ENCODE peak calls at places on chromosome 21, in four cellular contexts. One of them, this sample, is unnamed.

GRCh38 chr21:29072873-29073221 is 601 bp downstream of the CCT8 start:
- DNase-seq in stimulated activated CD8-positive, alpha-beta memory T cell treated with anti-CD3 and anti-CD28 coated beads, Interleukin-15, amount 100 ng/mL, for 24 hours: no peak
- DNase-seq in effector memory CD8-positive, alpha-beta T cell: no peak
- DNase-seq in midbrain: no peak
- DNase-seq in this sample: no peak

GRCh38 chr21:31117046-31117916 is 79.0 kb upstream of the KRTAP19-8 start:
- DNase-seq in stimulated activated CD8-positive, alpha-beta memory T cell treated with anti-CD3 and anti-CD28 coated beads, Interleukin-15, amount 100 ng/mL, for 24 hours: no peak
- DNase-seq in effector memory CD8-positive, alpha-beta T cell: no peak
- DNase-seq in midbrain: no peak
- DNase-seq in this sample: no peak

GRCh38 chr21:44742418-44743153 is 31.2 kb upstream of the TSPEAR start:
- DNase-seq in stimulated activated CD8-positive, alpha-beta memory T cell treated with anti-CD3 and anti-CD28 coated beads, Interleukin-15, amount 100 ng/mL, for 24 hours: no peak
- DNase-seq in effector memory CD8-positive, alpha-beta T cell: peak; percentile 16
- DNase-seq in midbrain: no peak
- DNase-seq in this sample: peak; percentile 12

GRCh38 chr21:36584980-36585940 is 105.3 kb upstream of the CLDN14 start:
- DNase-seq in stimulated activated CD8-positive, alpha-beta memory T cell treated with anti-CD3 and anti-CD28 coated beads, Interleukin-15, amount 100 ng/mL, for 24 hours: no peak
- DNase-seq in effector memory CD8-positive, alpha-beta T cell: no peak
- DNase-seq in midbrain: no peak
- DNase-seq in this sample: no peak

GRCh38 chr21:37430184-37430821 is 63.7 kb downstream of the DYRK1A start:
- DNase-seq in stimulated activated CD8-positive, alpha-beta memory T cell treated with anti-CD3 and anti-CD28 coated beads, Interleukin-15, amount 100 ng/mL, for 24 hours: no peak
- DNase-seq in effector memory CD8-positive, alpha-beta T cell: no peak
- DNase-seq in midbrain: no peak
- DNase-seq in this sample: peak; percentile 26

GRCh38 chr21:27831177-27831576 is 864.3 kb upstream of the ADAMTS5 start:
- DNase-seq in stimulated activated CD8-positive, alpha-beta memory T cell treated with anti-CD3 and anti-CD28 coated beads, Interleukin-15, amount 100 ng/mL, for 24 hours: no peak
- DNase-seq in effector memory CD8-positive, alpha-beta T cell: no peak
- DNase-seq in midbrain: no peak
- DNase-seq in this sample: no peak

GRCh38 chr21:25323356-25323949 is 283.8 kb downstream of the MRPL39 start:
- DNase-seq in stimulated activated CD8-positive, alpha-beta memory T cell treated with anti-CD3 and anti-CD28 coated beads, Interleukin-15, amount 100 ng/mL, for 24 hours: no peak
- DNase-seq in effector memory CD8-positive, alpha-beta T cell: no peak
- DNase-seq in midbrain: no peak
- DNase-seq in this sample: no peak

GRCh38 chr21:45256021-45256911 is 31.4 kb downstream of the POFUT2 start:
- DNase-seq in stimulated activated CD8-positive, alpha-beta memory T cell treated with anti-CD3 and anti-CD28 coated beads, Interleukin-15, amount 100 ng/mL, for 24 hours: no peak
- DNase-seq in effector memory CD8-positive, alpha-beta T cell: no peak
- DNase-seq in midbrain: no peak
- DNase-seq in this sample: no peak

GRCh38 chr21:43345746-43346409 is 81.1 kb downstream of the SIK1 start:
- DNase-seq in stimulated activated CD8-positive, alpha-beta memory T cell treated with anti-CD3 and anti-CD28 coated beads, Interleukin-15, amount 100 ng/mL, for 24 hours: no peak
- DNase-seq in effector memory CD8-positive, alpha-beta T cell: no peak
- DNase-seq in midbrain: no peak
- DNase-seq in this sample: no peak

GRCh38 chr21:44917446-44918106 is 3.1 kb downstream of the ITGB2 start:
- DNase-seq in stimulated activated CD8-positive, alpha-beta memory T cell treated with anti-CD3 and anti-CD28 coated beads, Interleukin-15, amount 100 ng/mL, for 24 hours: no peak
- DNase-seq in effector memory CD8-positive, alpha-beta T cell: no peak
- DNase-seq in midbrain: no peak
- DNase-seq in this sample: no peak

GRCh38 chr21:26385721-26386120 is 187.4 kb downstream of the CYYR1 start:
- DNase-seq in stimulated activated CD8-positive, alpha-beta memory T cell treated with anti-CD3 and anti-CD28 coated beads, Interleukin-15, amount 100 ng/mL, for 24 hours: no peak
- DNase-seq in effector memory CD8-positive, alpha-beta T cell: no peak
- DNase-seq in midbrain: no peak
- DNase-seq in this sample: no peak

GRCh38 chr21:36063375-36064084 is 3.2 kb upstream of the SETD4 start:
- DNase-seq in stimulated activated CD8-positive, alpha-beta memory T cell treated with anti-CD3 and anti-CD28 coated beads, Interleukin-15, amount 100 ng/mL, for 24 hours: no peak
- DNase-seq in effector memory CD8-positive, alpha-beta T cell: no peak
- DNase-seq in midbrain: no peak
- DNase-seq in this sample: no peak

GRCh38 chr21:32414579-32415358 is 2.3 kb downstream of the EVA1C start:
- DNase-seq in stimulated activated CD8-positive, alpha-beta memory T cell treated with anti-CD3 and anti-CD28 coated beads, Interleukin-15, amount 100 ng/mL, for 24 hours: no peak
- DNase-seq in effector memory CD8-positive, alpha-beta T cell: no peak
- DNase-seq in midbrain: peak; percentile 52
- DNase-seq in this sample: no peak

GRCh38 chr21:42845296-42845965 is 33.9 kb downstream of the WDR4 start:
- DNase-seq in stimulated activated CD8-positive, alpha-beta memory T cell treated with anti-CD3 and anti-CD28 coated beads, Interleukin-15, amount 100 ng/mL, for 24 hours: no peak
- DNase-seq in effector memory CD8-positive, alpha-beta T cell: no peak
- DNase-seq in midbrain: peak; percentile 57
- DNase-seq in this sample: no peak

GRCh38 chr21:36059823-36060158 is 535 bp downstream of the SETD4 start:
- DNase-seq in stimulated activated CD8-positive, alpha-beta memory T cell treated with anti-CD3 and anti-CD28 coated beads, Interleukin-15, amount 100 ng/mL, for 24 hours: no peak
- DNase-seq in effector memory CD8-positive, alpha-beta T cell: no peak
- DNase-seq in midbrain: no peak
- DNase-seq in this sample: no peak